ENCODE peak calls at places on chromosomes 1 and 21, in eight cellular contexts. U, G, M, Z, A, E, H and L are unnamed samples.

GRCh38 chr1:88655685-88656299 is 28.3 kb upstream of the PKN2 start:
- DNase-seq in U (no peak), A (no peak), H (no peak), M (no peak), E (peak), G (no peak), Z (peak), L (no peak)

GRCh38 chr1:38527373-38527966 is 332.1 kb downstream of the RRAGC start:
- DNase-seq in G (no peak), E (no peak), M (no peak), A (peak), U (peak), H (no peak), Z (no peak), L (no peak)

GRCh38 chr1:209672705-209673630 is 2.2 kb upstream of the G0S2 start:
- DNase-seq in A (no peak), Z (no peak), H (no peak), U (no peak), M (no peak), G (no peak), E (no peak), L (no peak)

GRCh38 chr1:204445860-204446412 is 34.3 kb upstream of the PPP1R15B start:
- DNase-seq in M (no peak), A (no peak), E (peak), U (peak), Z (peak), H (peak), G (peak), L (peak)

GRCh38 chr1:168092566-168093355 is 44.0 kb downstream of the GPR161 start:
- DNase-seq in A (no peak), Z (no peak), U (no peak), H (peak), E (no peak), G (no peak), M (no peak), L (no peak)

GRCh38 chr1:167492509-167492910 is 25.8 kb downstream of the CD247 start:
- DNase-seq in A (no peak), U (no peak), E (no peak), Z (no peak), G (no peak), M (no peak), H (no peak), L (no peak)

GRCh38 chr1:110190282-110190929 is 19.7 kb upstream of the KCNC4 start:
- DNase-seq in G (no peak), U (no peak), H (no peak), E (peak), Z (no peak), A (no peak), M (no peak), L (no peak)

GRCh38 chr1:52523376-52523775 is 29.5 kb downstream of the TUT4 start:
- DNase-seq in H (no peak), Z (no peak), G (no peak), M (no peak), A (no peak), U (no peak), E (no peak), L (no peak)

GRCh38 chr1:10292188-10292587 is 81.8 kb downstream of the KIF1B start:
- DNase-seq in G (no peak), U (no peak), E (no peak), Z (no peak), H (no peak), M (no peak), A (no peak), L (no peak)

GRCh38 chr21:39215078-39215477 is 31.8 kb upstream of the PSMG1 start:
- DNase-seq in G (no peak), M (no peak), U (no peak), Z (no peak), H (no peak), A (no peak), E (no peak), L (no peak)

GRCh38 chr1:91741301-91741700 is 144.7 kb downstream of the TGFBR3 start:
- DNase-seq in G (no peak), Z (no peak), A (no peak), E (no peak), U (no peak), H (no peak), M (no peak), L (no peak)

GRCh38 chr1:94727846-94728715 is 92.1 kb upstream of the SLC44A3 start:
- DNase-seq in G (no peak), A (no peak), Z (peak), E (no peak), M (no peak), U (no peak), H (no peak), L (no peak)

GRCh38 chr1:59020151-59020997 is 236.5 kb upstream of the JUN start:
- DNase-seq in A (peak), H (no peak), G (peak), E (no peak), U (no peak), Z (peak), M (no peak), L (peak)

GRCh38 chr21:16075594-16076282 is 346.0 kb downstream of the USP25 start:
- DNase-seq in G (no peak), Z (no peak), U (no peak), H (no peak), M (no peak), A (no peak), E (no peak), L (no peak)

GRCh38 chr1:22662318-22662717 is 9.3 kb downstream of the C1QB start:
- DNase-seq in G (no peak), A (no peak), E (peak), U (peak), H (no peak), M (no peak), Z (no peak), L (no peak)